ENCODE peak calls at places on chromosomes 13 and 19, in five cellular contexts. Z, G, U, C and W are unnamed samples. For H3K4me1, the result is how much of the 10 kb centered on the place peaks cover.

GRCh38 chr19:14848822-14849221 is at the start of gene OR7A10:
- DNase-seq in C (no peak), U (no peak), Z (no peak), G (no peak), W (no peak)

GRCh38 chr19:41403181-41403970 is 5.8 kb downstream of the BCKDHA start:
- DNase-seq in G (no peak), U (no peak), C (no peak), Z (no peak), W (no peak)

GRCh38 chr13:47220453-47221150 is 323.7 kb upstream of the HTR2A start:
- DNase-seq in Z (no peak), C (no peak), U (no peak), G (no peak), W (no peak)

GRCh38 chr19:28577199-28577598 is 635.8 kb downstream of the UQCRFS1 start:
- DNase-seq in U (no peak), Z (no peak), C (no peak), G (no peak), W (no peak)

GRCh38 chr19:29311391-29311790 is 98.4 kb upstream of the UQCRFS1 start:
- DNase-seq in U (no peak), Z (no peak), G (no peak), C (no peak), W (no peak)

GRCh38 chr13:56189439-56189838 is 951.3 kb upstream of the PRR20A start:
- DNase-seq in G (no peak), U (no peak), C (no peak), Z (no peak), W (no peak)

GRCh38 chr19:35247526-35248309 is 1.1 kb upstream of the LSR start:
- DNase-seq in G (peak), U (no peak), Z (peak), C (peak), W (peak)

GRCh38 chr13:34847751-34848150 is 94.3 kb upstream of the NBEA start:
- DNase-seq in C (no peak), G (no peak), U (no peak), Z (no peak), W (no peak)

GRCh38 chr13:27960362-27961226 is 8.5 kb downstream of the CDX2 start:
- DNase-seq in U (peak), C (no peak), Z (peak), G (peak), W (no peak)

GRCh38 chr19:18102916-18103542 is 5.5 kb downstream of the MAST3 start:
- DNase-seq in G (no peak), U (no peak), Z (no peak), C (no peak), W (no peak)

GRCh38 chr19:10420444-10421239 is at the start of gene PDE4A:
- DNase-seq in U (peak), C (no peak), Z (peak), G (no peak), W (peak)

GRCh38 chr19:41882568-41883462 is at the start of gene ARHGEF1:
- DNase-seq in G (peak), U (peak), C (no peak), Z (no peak), W (peak)

GRCh38 chr19:53881482-53882390 is at the start of gene PRKCG:
- DNase-seq in G (peak), C (no peak), Z (peak), U (peak), W (peak)

GRCh38 chr19:18417250-18418033 is 1.8 kb upstream of the SSBP4 start:
- DNase-seq in Z (peak), C (no peak), U (peak), G (peak), W (peak)

GRCh38 chr13:25886438-25887214 is 165.2 kb downstream of the SHISA2 start:
- DNase-seq in Z (no peak), G (no peak), C (peak), U (peak), W (no peak)

GRCh38 chr13:43140985-43141384 is 117.6 kb downstream of the DNAJC15 start:
- DNase-seq in G (no peak), C (no peak), Z (no peak), U (no peak), W (no peak)

GRCh38 chr13:43141685-43142084 is 118.3 kb downstream of the DNAJC15 start:
- DNase-seq in U (no peak), G (no peak), Z (no peak), C (no peak), W (no peak)

GRCh38 chr13:43145556-43145955 is 122.2 kb downstream of the DNAJC15 start:
- DNase-seq in Z (no peak), C (no peak), G (no peak), U (no peak), W (no peak)

GRCh38 chr13:43146400-43146799 is 123.0 kb downstream of the DNAJC15 start:
- DNase-seq in U (no peak), C (no peak), G (no peak), Z (no peak), W (no peak)

GRCh38 chr13:43143591-43143990 is 120.2 kb downstream of the DNAJC15 start:
- DNase-seq in Z (no peak), C (no peak), U (no peak), G (no peak), W (no peak)
- H3K4me1 ChIP-seq in Z (under half), C (under half), U (under half), G (under half), W (under half)

GRCh38 chr19:19651076-19651475 is 7.6 kb upstream of the GMIP start:
- DNase-seq in Z (no peak), G (no peak), C (no peak), U (no peak), W (no peak)
- H3K4me1 ChIP-seq in Z (under half), G (under half), C (under half), U (under half), W (under half)

GRCh38 chr13:40613954-40614353 is 52.5 kb downstream of the FOXO1 start:
- DNase-seq in Z (no peak), G (no peak), U (no peak), C (no peak), W (no peak)

GRCh38 chr13:40618581-40619478 is 47.6 kb downstream of the FOXO1 start:
- DNase-seq in U (no peak), C (no peak), G (no peak), Z (no peak), W (no peak)

GRCh38 chr13:40619479-40619814 is 47.0 kb downstream of the FOXO1 start:
- DNase-seq in G (no peak), U (no peak), Z (no peak), C (no peak), W (no peak)

GRCh38 chr13:40615619-40616018 is 50.8 kb downstream of the FOXO1 start:
- DNase-seq in G (no peak), Z (no peak), U (no peak), C (no peak), W (no peak)

GRCh38 chr13:40617801-40618356 is 48.6 kb downstream of the FOXO1 start:
- DNase-seq in C (no peak), U (no peak), Z (no peak), G (no peak), W (no peak)
- H3K4me1 ChIP-seq in C (under half), U (under half), Z (under half), G (half or more), W (under half)

GRCh38 chr19:13031917-13032623 is 36.8 kb downstream of the NFIX start:
- DNase-seq in U (peak), C (no peak), Z (no peak), G (no peak), W (no peak)
- H3K4me1 ChIP-seq in U (half or more), C (under half), Z (under half), G (half or more), W (under half)

DNA sequence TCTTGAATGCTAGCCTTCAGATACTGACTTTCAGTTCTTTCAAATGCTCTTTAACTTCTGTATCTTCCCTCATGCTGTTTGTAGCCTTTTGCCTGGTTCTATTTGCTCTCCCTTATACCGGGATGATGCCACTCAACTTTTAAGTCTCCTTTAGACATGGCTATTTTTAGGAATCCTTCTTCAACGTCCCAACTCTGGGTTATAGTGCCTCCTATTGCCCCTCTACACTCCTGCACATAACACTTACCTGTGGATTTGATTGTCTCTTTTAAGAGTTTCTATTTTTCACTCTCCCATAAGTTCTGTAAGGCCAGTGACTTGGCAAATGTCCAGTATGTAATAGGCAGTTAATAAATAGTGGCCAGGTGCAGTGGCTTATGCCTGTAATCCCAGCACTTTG is 343.0 kb downstream of the KLF5 start:
- DNase-seq in G (no peak), C (no peak), Z (peak), U (no peak), W (no peak)
- H3K4me1 ChIP-seq in G (under half), C (under half), Z (under half), U (under half), W (under half)

GRCh38 chr13:45336025-45336800 is 4.8 kb downstream of the TPT1 start:
- DNase-seq in C (no peak), Z (no peak), U (no peak), G (no peak), W (no peak)
- H3K4me1 ChIP-seq in C (half or more), Z (half or more), U (half or more), G (under half), W (under half)